ENCODE peak calls at places on chromosome 19, in eight cellular contexts. One of them, this sample, is unnamed.
A peak's percentile ranks its signal among the peaks of the same experiment; 100 is the strongest.

GRCh38 chr19:491146-491741 is 5.0 kb upstream of the MADCAM1 start:
- DNase-seq in AG04449: no peak
- DNase-seq in ovary: no peak
- DNase-seq in RWPE1: no peak
- DNase-seq in neural crest cell: no peak
- DNase-seq in left ventricle myocardium inferior: no peak
- DNase-seq in pancreas: peak; percentile 63
- DNase-seq in heart right ventricle: no peak
- DNase-seq in this sample: no peak

GRCh38 chr19:38838208-38838985 is 6.8 kb upstream of the ECH1 start:
- DNase-seq in AG04449: no peak
- DNase-seq in ovary: no peak
- DNase-seq in RWPE1: peak; percentile 88
- DNase-seq in neural crest cell: no peak
- DNase-seq in left ventricle myocardium inferior: no peak
- DNase-seq in pancreas: peak; percentile 63
- DNase-seq in heart right ventricle: no peak
- DNase-seq in this sample: no peak

GRCh38 chr19:31707206-31707605 is 358.0 kb upstream of the TSHZ3 start:
- DNase-seq in AG04449: no peak
- DNase-seq in ovary: no peak
- DNase-seq in RWPE1: no peak
- DNase-seq in neural crest cell: no peak
- DNase-seq in left ventricle myocardium inferior: no peak
- DNase-seq in pancreas: no peak
- DNase-seq in heart right ventricle: no peak
- DNase-seq in this sample: no peak

GRCh38 chr19:31214086-31214485 is 135.2 kb downstream of the TSHZ3 start:
- DNase-seq in AG04449: peak; percentile 98
- DNase-seq in ovary: no peak
- DNase-seq in RWPE1: peak; percentile 96
- DNase-seq in neural crest cell: no peak
- DNase-seq in left ventricle myocardium inferior: peak; percentile 19
- DNase-seq in pancreas: no peak
- DNase-seq in heart right ventricle: peak; percentile 41
- DNase-seq in this sample: no peak

GRCh38 chr19:11587302-11587972 is 9.8 kb upstream of the ZNF627 start:
- DNase-seq in AG04449: no peak
- DNase-seq in ovary: peak; percentile 80
- DNase-seq in RWPE1: peak; percentile 73
- DNase-seq in neural crest cell: peak; percentile 86
- DNase-seq in left ventricle myocardium inferior: peak; percentile 74
- DNase-seq in pancreas: no peak
- DNase-seq in heart right ventricle: peak; percentile 81
- DNase-seq in this sample: peak; percentile 84

GRCh38 chr19:43527860-43528622 is 1.0 kb upstream of the ETHE1 start:
- DNase-seq in AG04449: no peak
- DNase-seq in ovary: no peak
- DNase-seq in RWPE1: no peak
- DNase-seq in neural crest cell: no peak
- DNase-seq in left ventricle myocardium inferior: no peak
- DNase-seq in pancreas: no peak
- DNase-seq in heart right ventricle: peak; percentile 43
- DNase-seq in this sample: no peak

GRCh38 chr19:3665681-3666544 is 34.4 kb downstream of the PIP5K1C start:
- DNase-seq in AG04449: no peak
- DNase-seq in ovary: peak; percentile 79
- DNase-seq in RWPE1: peak; percentile 62
- DNase-seq in neural crest cell: peak; percentile 78
- DNase-seq in left ventricle myocardium inferior: peak; percentile 72
- DNase-seq in pancreas: peak; percentile 87
- DNase-seq in heart right ventricle: peak; percentile 67
- DNase-seq in this sample: peak; percentile 92

GRCh38 chr19:50500060-50500752 is 10.8 kb downstream of the JOSD2 start:
- DNase-seq in AG04449: no peak
- DNase-seq in ovary: no peak
- DNase-seq in RWPE1: no peak
- DNase-seq in neural crest cell: no peak
- DNase-seq in left ventricle myocardium inferior: peak; percentile 83
- DNase-seq in pancreas: peak; percentile 69
- DNase-seq in heart right ventricle: peak; percentile 81
- DNase-seq in this sample: peak; percentile 79

GRCh38 chr19:5623397-5624153 is 692 bp downstream of the SAFB start:
- DNase-seq in AG04449: no peak
- DNase-seq in ovary: peak; percentile 55
- DNase-seq in RWPE1: no peak
- DNase-seq in neural crest cell: peak; percentile 2
- DNase-seq in left ventricle myocardium inferior: no peak
- DNase-seq in pancreas: peak; percentile 78
- DNase-seq in heart right ventricle: peak; percentile 13
- DNase-seq in this sample: no peak

GRCh38 chr19:42402376-42403116 is 12.4 kb upstream of the CNFN start:
- DNase-seq in AG04449: no peak
- DNase-seq in ovary: peak; percentile 38
- DNase-seq in RWPE1: no peak
- DNase-seq in neural crest cell: no peak
- DNase-seq in left ventricle myocardium inferior: no peak
- DNase-seq in pancreas: no peak
- DNase-seq in heart right ventricle: no peak
- DNase-seq in this sample: no peak

GRCh38 chr19:49462492-49462891 is 9.5 kb downstream of the ALDH16A1 start:
- DNase-seq in AG04449: no peak
- DNase-seq in ovary: no peak
- DNase-seq in RWPE1: no peak
- DNase-seq in neural crest cell: no peak
- DNase-seq in left ventricle myocardium inferior: no peak
- DNase-seq in pancreas: no peak
- DNase-seq in heart right ventricle: no peak
- DNase-seq in this sample: no peak

GRCh38 chr19:11140896-11141295 is 14.7 kb downstream of the SPC24 start:
- DNase-seq in AG04449: no peak
- DNase-seq in ovary: no peak
- DNase-seq in RWPE1: no peak
- DNase-seq in neural crest cell: no peak
- DNase-seq in left ventricle myocardium inferior: no peak
- DNase-seq in pancreas: no peak
- DNase-seq in heart right ventricle: no peak
- DNase-seq in this sample: no peak

GRCh38 chr19:39472746-39473442 is 7.7 kb upstream of the TIMM50 start:
- DNase-seq in AG04449: no peak
- DNase-seq in ovary: no peak
- DNase-seq in RWPE1: no peak
- DNase-seq in neural crest cell: no peak
- DNase-seq in left ventricle myocardium inferior: no peak
- DNase-seq in pancreas: peak; percentile 75
- DNase-seq in heart right ventricle: no peak
- DNase-seq in this sample: no peak

GRCh38 chr19:18089726-18090125 is 3.0 kb upstream of the IL12RB1 start:
- DNase-seq in AG04449: no peak
- DNase-seq in ovary: no peak
- DNase-seq in RWPE1: no peak
- DNase-seq in neural crest cell: peak; percentile 23
- DNase-seq in left ventricle myocardium inferior: no peak
- DNase-seq in pancreas: no peak
- DNase-seq in heart right ventricle: no peak
- DNase-seq in this sample: no peak

GRCh38 chr19:872266-872951 is 12.9 kb downstream of the CFD start:
- DNase-seq in AG04449: no peak
- DNase-seq in ovary: peak; percentile 78
- DNase-seq in RWPE1: peak; percentile 82
- DNase-seq in neural crest cell: peak; percentile 47
- DNase-seq in left ventricle myocardium inferior: peak; percentile 75
- DNase-seq in pancreas: peak; percentile 83
- DNase-seq in heart right ventricle: peak; percentile 50
- DNase-seq in this sample: peak; percentile 90

GRCh38 chr19:45716314-45717130 is 14.2 kb downstream of the FBXO46 start:
- DNase-seq in AG04449: no peak
- DNase-seq in ovary: peak; percentile 40
- DNase-seq in RWPE1: peak; percentile 69
- DNase-seq in neural crest cell: no peak
- DNase-seq in left ventricle myocardium inferior: no peak
- DNase-seq in pancreas: no peak
- DNase-seq in heart right ventricle: no peak
- DNase-seq in this sample: no peak

GRCh38 chr19:6274756-6275155 is 5.0 kb downstream of the MLLT1 start:
- DNase-seq in AG04449: no peak
- DNase-seq in ovary: no peak
- DNase-seq in RWPE1: no peak
- DNase-seq in neural crest cell: no peak
- DNase-seq in left ventricle myocardium inferior: no peak
- DNase-seq in pancreas: peak; percentile 57
- DNase-seq in heart right ventricle: no peak
- DNase-seq in this sample: no peak

GRCh38 chr19:48793271-48793670 is 17.6 kb downstream of the BCAT2 start:
- DNase-seq in AG04449: no peak
- DNase-seq in ovary: no peak
- DNase-seq in RWPE1: no peak
- DNase-seq in neural crest cell: no peak
- DNase-seq in left ventricle myocardium inferior: no peak
- DNase-seq in pancreas: no peak
- DNase-seq in heart right ventricle: no peak
- DNase-seq in this sample: no peak

GRCh38 chr19:1261863-1262686 is 7.1 kb upstream of the CIRBP start:
- DNase-seq in AG04449: no peak
- DNase-seq in ovary: peak; percentile 79
- DNase-seq in RWPE1: peak; percentile 60
- DNase-seq in neural crest cell: no peak
- DNase-seq in left ventricle myocardium inferior: peak; percentile 64
- DNase-seq in pancreas: peak; percentile 99
- DNase-seq in heart right ventricle: peak; percentile 64
- DNase-seq in this sample: no peak

GRCh38 chr19:33686687-33687541 is 65.2 kb downstream of the CHST8 start:
- DNase-seq in AG04449: no peak
- DNase-seq in ovary: no peak
- DNase-seq in RWPE1: no peak
- DNase-seq in neural crest cell: no peak
- DNase-seq in left ventricle myocardium inferior: no peak
- DNase-seq in pancreas: peak; percentile 41
- DNase-seq in heart right ventricle: no peak
- DNase-seq in this sample: no peak

GRCh38 chr19:38737921-38738731 is 6.1 kb downstream of the CAPN12 start:
- DNase-seq in AG04449: no peak
- DNase-seq in ovary: no peak
- DNase-seq in RWPE1: no peak
- DNase-seq in neural crest cell: no peak
- DNase-seq in left ventricle myocardium inferior: no peak
- DNase-seq in pancreas: peak; percentile 66
- DNase-seq in heart right ventricle: no peak
- DNase-seq in this sample: no peak

GRCh38 chr19:1467512-1468273 is 11.3 kb downstream of the C19orf25 start:
- DNase-seq in AG04449: no peak
- DNase-seq in ovary: no peak
- DNase-seq in RWPE1: no peak
- DNase-seq in neural crest cell: no peak
- DNase-seq in left ventricle myocardium inferior: no peak
- DNase-seq in pancreas: peak; percentile 81
- DNase-seq in heart right ventricle: no peak
- DNase-seq in this sample: no peak

GRCh38 chr19:9431475-9431874 is 3.9 kb downstream of the ZNF266 start:
- DNase-seq in AG04449: no peak
- DNase-seq in ovary: no peak
- DNase-seq in RWPE1: peak; percentile 13
- DNase-seq in neural crest cell: peak; percentile 50
- DNase-seq in left ventricle myocardium inferior: peak; percentile 35
- DNase-seq in pancreas: no peak
- DNase-seq in heart right ventricle: peak; percentile 21
- DNase-seq in this sample: no peak
- TF ChIP-seq CTCF in AG04449: peak; percentile 7
- TF ChIP-seq CTCF in ovary: no peak
- TF ChIP-seq CTCF in RWPE1: no peak
- TF ChIP-seq CTCF in neural crest cell: peak; percentile 64
- TF ChIP-seq CTCF in left ventricle myocardium inferior: peak; percentile 63
- TF ChIP-seq CTCF in pancreas: no peak
- TF ChIP-seq CTCF in heart right ventricle: peak; percentile 66
- TF ChIP-seq CTCF in this sample: no peak

DNA sequence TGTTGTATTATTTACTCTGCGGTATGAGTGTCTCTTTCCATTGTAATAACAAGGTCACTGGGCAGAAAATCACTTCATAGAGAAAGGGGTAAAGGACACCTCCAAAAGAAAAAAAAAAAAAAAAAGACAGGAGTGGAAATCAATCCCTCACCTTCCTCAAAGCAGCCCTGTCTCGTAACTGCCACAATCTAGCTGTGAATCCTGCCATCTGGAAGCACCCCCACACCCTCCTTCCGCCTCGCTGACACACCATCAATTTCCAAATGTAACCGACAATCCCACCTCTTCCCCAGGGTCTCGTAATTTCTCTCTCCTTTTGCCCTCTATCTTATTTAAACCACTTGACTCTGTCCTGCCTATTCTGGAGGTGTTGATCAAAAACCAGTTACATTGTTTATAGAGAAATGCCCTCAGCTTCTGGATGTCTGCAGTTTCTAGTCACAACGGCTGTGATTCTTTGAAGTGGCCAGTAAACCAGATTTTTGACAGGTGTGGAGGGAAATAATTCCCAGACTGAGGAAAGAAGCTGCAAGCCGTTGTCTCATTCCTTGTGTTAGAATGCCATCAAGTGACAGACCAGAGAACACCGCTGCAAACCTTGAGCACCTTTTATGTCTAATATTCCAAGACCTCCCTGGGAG is 9.1 kb upstream of the POP4 start:
- DNase-seq in AG04449: no peak
- DNase-seq in ovary: no peak
- DNase-seq in RWPE1: no peak
- DNase-seq in neural crest cell: no peak
- DNase-seq in left ventricle myocardium inferior: no peak
- DNase-seq in pancreas: no peak
- DNase-seq in heart right ventricle: no peak
- DNase-seq in this sample: no peak
- TF ChIP-seq CTCF in AG04449: peak; percentile 30
- TF ChIP-seq CTCF in ovary: no peak
- TF ChIP-seq CTCF in RWPE1: no peak
- TF ChIP-seq CTCF in neural crest cell: peak; percentile 59
- TF ChIP-seq CTCF in left ventricle myocardium inferior: peak; percentile 31
- TF ChIP-seq CTCF in pancreas: no peak
- TF ChIP-seq CTCF in heart right ventricle: peak; percentile 31
- TF ChIP-seq CTCF in this sample: no peak

DNA sequence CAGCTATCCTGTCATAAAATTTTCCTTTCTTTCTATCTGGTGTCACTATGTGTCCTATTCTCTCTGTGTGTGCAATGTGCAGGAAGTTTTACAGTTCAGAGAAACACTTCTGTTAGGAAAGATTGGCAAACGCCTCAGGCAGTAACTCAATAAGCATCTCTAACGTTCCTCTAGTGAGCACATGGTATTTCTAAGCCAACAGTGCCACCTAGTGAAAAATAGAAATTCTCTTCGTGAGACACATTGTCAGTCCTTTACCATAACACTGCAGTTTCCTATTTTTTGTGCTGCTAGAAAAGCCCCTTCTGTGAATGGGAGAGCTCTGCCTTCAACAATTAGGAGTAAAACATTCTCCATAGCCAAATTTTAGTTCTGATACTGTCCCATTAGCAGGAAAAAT is 50.7 kb downstream of the ZNF723 start:
- DNase-seq in AG04449: no peak
- DNase-seq in ovary: no peak
- DNase-seq in RWPE1: no peak
- DNase-seq in neural crest cell: no peak
- DNase-seq in left ventricle myocardium inferior: no peak
- DNase-seq in pancreas: no peak
- DNase-seq in heart right ventricle: peak; percentile 5
- DNase-seq in this sample: no peak
- TF ChIP-seq CTCF in AG04449: no peak
- TF ChIP-seq CTCF in ovary: peak; percentile 55
- TF ChIP-seq CTCF in RWPE1: no peak
- TF ChIP-seq CTCF in neural crest cell: peak; percentile 47
- TF ChIP-seq CTCF in left ventricle myocardium inferior: peak; percentile 60
- TF ChIP-seq CTCF in pancreas: no peak
- TF ChIP-seq CTCF in heart right ventricle: peak; percentile 68
- TF ChIP-seq CTCF in this sample: no peak

GRCh38 chr19:57769345-57770131 is at the start of gene ZNF586:
- DNase-seq in AG04449: peak; percentile 54
- DNase-seq in ovary: peak; percentile 83
- DNase-seq in RWPE1: peak; percentile 92
- DNase-seq in neural crest cell: peak; percentile 77
- DNase-seq in left ventricle myocardium inferior: peak; percentile 90
- DNase-seq in pancreas: peak; percentile 95
- DNase-seq in heart right ventricle: peak; percentile 91
- DNase-seq in this sample: peak; percentile 97
- TF ChIP-seq CTCF in AG04449: no peak
- TF ChIP-seq CTCF in ovary: no peak
- TF ChIP-seq CTCF in RWPE1: no peak
- TF ChIP-seq CTCF in neural crest cell: no peak
- TF ChIP-seq CTCF in left ventricle myocardium inferior: no peak
- TF ChIP-seq CTCF in pancreas: no peak
- TF ChIP-seq CTCF in heart right ventricle: no peak
- TF ChIP-seq CTCF in this sample: no peak